ENCODE peak calls at places on chromosomes 1 and 21, in six cellular contexts. H, R, C, A, P and O are unnamed samples. For H3K4me1, the result is how much of the 10 kb centered on the place peaks cover.

GRCh38 chr1:96842215-96842614 is 120.6 kb downstream of the PTBP2 start:
- DNase-seq in H (no peak), R (no peak), C (no peak), A (no peak), P (no peak), O (no peak)

GRCh38 chr21:32021319-32022027 is 148.7 kb downstream of the HUNK start:
- DNase-seq in H (no peak), R (no peak), C (no peak), A (peak), P (peak), O (peak)

GRCh38 chr1:39131940-39132339 is 72.6 kb upstream of the MACF1 start:
- DNase-seq in H (no peak), R (no peak), C (no peak), A (no peak), P (no peak), O (no peak)

GRCh38 chr1:184755226-184756065 is 788 bp upstream of the EDEM3 start:
- DNase-seq in H (peak), R (no peak), C (no peak), A (no peak), P (no peak), O (peak)

GRCh38 chr1:64569376-64569775 is 99.4 kb downstream of the CACHD1 start:
- DNase-seq in H (no peak), R (no peak), C (no peak), A (no peak), P (no peak), O (no peak)

GRCh38 chr1:55965981-55966461 is 613.3 kb downstream of the PLPP3 start:
- DNase-seq in H (no peak), R (no peak), C (peak), A (no peak), P (no peak), O (peak)

GRCh38 chr1:30411206-30411605 is 312.2 kb downstream of the MATN1 start:
- DNase-seq in H (no peak), R (no peak), C (no peak), A (no peak), P (no peak), O (no peak)

GRCh38 chr1:210746024-210746423 is 387.9 kb downstream of the KCNH1 start:
- DNase-seq in H (no peak), R (no peak), C (no peak), A (no peak), P (no peak), O (no peak)

GRCh38 chr1:19643602-19644419 is at the start of gene NBL1:
- DNase-seq in H (peak), R (peak), C (peak), A (peak), P (peak), O (peak)

GRCh38 chr1:5444365-5444890 is 547.8 kb downstream of the NPHP4 start:
- DNase-seq in H (no peak), R (no peak), C (no peak), A (no peak), P (no peak), O (no peak)

GRCh38 chr1:242828828-242829227 is 304.3 kb upstream of the PLD5 start:
- DNase-seq in H (no peak), R (no peak), C (no peak), A (no peak), P (no peak), O (no peak)

GRCh38 chr21:20943476-20944085 is 54.6 kb upstream of the NCAM2 start:
- DNase-seq in H (no peak), R (no peak), C (no peak), A (no peak), P (no peak), O (no peak)

GRCh38 chr1:201662646-201663045 is 123.7 kb downstream of the NAV1 start:
- DNase-seq in H (no peak), R (no peak), C (no peak), A (no peak), P (no peak), O (no peak)

GRCh38 chr1:85396194-85396593 is 68.8 kb downstream of the DDAH1 start:
- DNase-seq in H (no peak), R (no peak), C (no peak), A (no peak), P (no peak), O (no peak)

GRCh38 chr1:169271094-169271493 is 96.5 kb downstream of the NME7 start:
- DNase-seq in H (no peak), R (no peak), C (no peak), A (no peak), P (no peak), O (peak)

GRCh38 chr1:192918259-192918658 is 109.4 kb downstream of the RGS2 start:
- DNase-seq in H (no peak), R (no peak), C (no peak), A (no peak), P (no peak), O (peak)

GRCh38 chr1:93346472-93346991 is 825 bp downstream of the DR1 start:
- DNase-seq in H (no peak), R (no peak), C (peak), A (no peak), P (no peak), O (peak)

GRCh38 chr1:94542088-94542671 is 621 bp upstream of the F3 start:
- DNase-seq in H (no peak), R (peak), C (peak), A (peak), P (peak), O (peak)

GRCh38 chr21:34180826-34181359 is 107.5 kb downstream of the MRPS6 start:
- DNase-seq in H (no peak), R (no peak), C (no peak), A (no peak), P (no peak), O (no peak)

GRCh38 chr21:15063821-15064575 is 802 bp downstream of the NRIP1 start:
- DNase-seq in H (peak), R (peak), C (peak), A (peak), P (peak), O (peak)

GRCh38 chr1:85224734-85225623 is 24.2 kb upstream of the SYDE2 start:
- DNase-seq in H (peak), R (no peak), C (peak), A (no peak), P (peak), O (peak)

GRCh38 chr1:230204852-230205251 is 137.8 kb downstream of the GALNT2 start:
- DNase-seq in H (peak), R (no peak), C (no peak), A (no peak), P (no peak), O (peak)

GRCh38 chr1:92774407-92774806 is 10.5 kb downstream of the EVI5 start:
- DNase-seq in H (no peak), R (no peak), C (no peak), A (no peak), P (no peak), O (no peak)

GRCh38 chr1:183986941-183987340 is 50.6 kb downstream of the COLGALT2 start:
- DNase-seq in H (no peak), R (no peak), C (no peak), A (no peak), P (no peak), O (no peak)

GRCh38 chr1:154573168-154573510 is 5.6 kb downstream of the CHRNB2 start:
- DNase-seq in H (no peak), R (no peak), C (no peak), A (no peak), P (no peak), O (no peak)

GRCh38 chr1:106972074-106972473 is 84.4 kb upstream of the PRMT6 start:
- DNase-seq in H (no peak), R (no peak), C (no peak), A (no peak), P (no peak), O (no peak)

GRCh38 chr1:198497326-198498220 is 42.9 kb downstream of the ATP6V1G3 start:
- DNase-seq in H (no peak), R (no peak), C (peak), A (no peak), P (no peak), O (peak)

GRCh38 chr1:204888294-204888693 is 17.6 kb downstream of the NFASC start:
- DNase-seq in H (no peak), R (no peak), C (no peak), A (no peak), P (no peak), O (no peak)

GRCh38 chr1:229207916-229208315 is 63.0 kb upstream of the RAB4A start:
- DNase-seq in H (no peak), R (no peak), C (no peak), A (no peak), P (no peak), O (no peak)

GRCh38 chr1:6040859-6041415 is 4.8 kb upstream of the KCNAB2 start:
- DNase-seq in H (no peak), R (no peak), C (no peak), A (no peak), P (no peak), O (no peak)

GRCh38 chr1:247111636-247112478 is 7.7 kb upstream of the ZNF669 start:
- DNase-seq in H (peak), R (peak), C (no peak), A (peak), P (peak), O (peak)

DNA sequence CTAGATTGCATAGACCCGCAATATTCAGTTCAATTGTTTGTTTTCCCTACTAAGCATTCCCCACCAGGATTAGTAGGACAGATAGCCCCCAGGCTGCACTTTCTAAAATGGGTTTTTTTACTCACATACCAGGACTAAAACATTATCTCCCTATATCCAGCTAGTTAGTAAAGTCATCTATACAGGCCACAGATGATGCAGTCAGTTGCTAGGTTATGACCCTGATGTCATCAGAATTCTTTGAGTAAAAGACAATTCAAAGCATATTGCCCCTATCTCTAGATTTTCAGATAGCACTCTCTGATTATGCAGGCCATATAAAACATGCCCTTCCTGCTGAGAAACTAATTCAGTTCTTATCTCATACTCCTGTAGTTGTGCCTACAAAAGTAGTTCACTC is 203.6 kb downstream of the LBR start:
- DNase-seq in H (no peak), R (no peak), C (no peak), A (no peak), P (no peak), O (no peak)
- H3K27ac ChIP-seq in H (no peak), R (no peak), C (no peak), A (no peak), P (no peak), O (no peak)

DNA sequence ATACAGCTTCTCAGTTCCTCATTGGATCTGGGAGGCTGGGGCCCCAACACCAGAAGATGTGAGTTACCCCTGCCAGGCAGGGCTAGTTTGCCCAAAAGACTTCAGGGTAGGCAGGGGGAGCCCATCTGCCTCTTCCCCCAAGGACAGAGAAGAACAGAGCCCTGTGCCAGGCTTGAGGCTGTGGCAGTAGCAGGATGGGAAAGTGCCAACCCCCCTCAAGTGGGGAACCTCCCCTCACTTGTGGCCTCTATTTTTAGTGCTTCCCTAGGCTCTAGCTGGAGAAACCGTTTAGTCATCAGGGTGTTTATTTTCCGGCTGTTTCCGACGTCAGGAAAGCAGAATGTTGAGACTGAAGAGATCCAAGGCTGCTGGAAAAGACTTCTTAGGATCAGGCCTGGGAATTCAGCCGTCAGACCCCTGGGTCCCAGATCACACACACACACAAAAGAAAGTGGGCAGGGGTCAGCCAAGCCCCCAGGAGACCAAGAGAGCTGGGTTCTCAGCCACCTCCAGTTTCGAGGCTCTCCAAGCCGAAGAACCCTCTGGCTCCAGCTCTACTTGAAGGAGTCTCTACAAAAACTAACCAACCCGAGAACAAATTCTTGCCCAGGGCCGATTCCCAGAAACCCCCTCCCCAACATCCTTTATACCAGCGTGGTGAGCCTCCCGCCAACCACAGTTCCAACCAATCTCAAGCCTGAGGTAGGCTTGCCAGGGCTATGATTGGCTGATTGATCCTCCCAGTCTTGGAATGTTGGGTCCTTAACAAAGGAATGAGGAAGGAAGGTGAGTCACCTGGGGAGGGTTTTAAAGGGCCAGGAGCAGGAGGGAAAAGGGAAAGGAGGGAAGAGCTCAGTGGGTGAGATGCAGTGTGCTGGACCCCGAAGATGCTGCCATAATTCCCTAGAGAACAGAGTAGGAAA is 2.4 kb upstream of the MEF2D start:
- DNase-seq in H (peak), R (peak), C (peak), A (peak), P (peak), O (peak)
- H3K4me1 ChIP-seq in H (half or more), R (under half), C (under half), A (under half), P (half or more), O (half or more)

GRCh38 chr1:14941865-14942264 is 211.7 kb upstream of the TMEM51 start:
- DNase-seq in H (no peak), R (no peak), C (no peak), A (no peak), P (no peak), O (no peak)

GRCh38 chr1:14945132-14946010 is 208.2 kb upstream of the TMEM51 start:
- DNase-seq in H (peak), R (peak), C (peak), A (peak), P (peak), O (peak)

GRCh38 chr1:14944471-14944981 is 209.0 kb upstream of the TMEM51 start:
- DNase-seq in H (no peak), R (no peak), C (no peak), A (no peak), P (no peak), O (no peak)

GRCh38 chr1:14946011-14946359 is 207.6 kb upstream of the TMEM51 start:
- DNase-seq in H (no peak), R (no peak), C (no peak), A (no peak), P (no peak), O (no peak)

DNA sequence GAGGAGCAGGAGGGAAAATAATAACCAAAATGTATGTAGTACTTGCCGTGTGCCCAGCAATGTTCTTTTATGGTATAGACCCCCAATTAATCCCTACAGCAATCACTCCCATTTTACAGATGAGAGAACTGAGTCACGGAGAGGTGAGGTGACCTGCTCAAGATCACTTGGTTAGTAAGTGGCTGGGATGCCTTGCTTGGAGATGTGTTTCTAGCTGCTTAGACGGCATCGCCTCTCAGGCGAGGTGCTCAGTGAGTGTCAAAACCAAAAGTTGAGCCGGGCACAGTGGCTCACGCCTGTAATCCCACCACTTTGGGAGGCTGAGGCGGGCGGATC is 210.1 kb upstream of the TMEM51 start:
- DNase-seq in H (no peak), R (no peak), C (no peak), A (no peak), P (no peak), O (no peak)
- TF ChIP-seq CTCF in H (no peak), R (no peak), C (no peak), A (no peak), P (no peak), O (no peak)

DNA sequence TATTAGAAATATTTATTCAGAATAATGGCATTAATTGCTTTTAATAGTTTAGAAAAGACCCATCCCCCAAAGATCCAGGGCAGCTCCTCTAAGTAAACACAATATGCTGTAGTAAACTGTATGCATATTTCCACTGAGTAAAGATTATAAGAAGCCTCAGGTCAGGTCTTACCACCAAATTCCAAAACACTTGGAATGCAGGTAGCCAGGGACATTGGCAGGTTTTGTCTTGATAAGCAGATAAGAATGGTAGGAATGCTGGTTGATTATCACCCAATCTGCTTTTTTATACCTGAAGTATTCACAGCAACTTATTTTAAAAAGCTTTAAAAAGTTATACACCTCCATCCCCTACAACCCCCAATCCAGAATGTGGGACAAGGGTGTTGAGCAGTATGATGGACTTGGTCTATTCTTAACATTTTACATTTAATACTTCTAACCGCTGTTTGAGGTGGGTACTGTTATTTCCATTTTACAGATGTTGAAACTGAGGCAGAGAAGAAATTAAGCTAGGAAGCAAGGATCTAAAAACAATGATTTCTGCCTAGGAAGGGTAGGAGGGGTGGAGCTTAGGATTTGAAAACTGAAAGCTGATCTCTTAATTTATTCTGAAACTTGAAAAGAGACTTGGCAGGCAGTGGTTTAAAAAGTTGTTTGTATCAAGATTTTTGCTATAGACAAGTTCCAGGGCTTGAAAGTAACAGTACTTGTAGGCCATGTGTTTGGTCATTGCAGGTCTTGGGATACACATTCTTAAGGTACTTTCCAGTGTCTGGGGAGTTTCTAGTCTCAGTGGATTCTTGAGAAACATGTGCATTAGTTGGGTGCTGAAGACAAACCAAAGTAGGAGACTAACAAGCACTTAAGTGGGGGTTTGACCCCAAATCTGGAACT is 15.6 kb upstream of the THEM4 start:
- DNase-seq in H (peak), R (no peak), C (no peak), A (no peak), P (no peak), O (no peak)
- H3K27ac ChIP-seq in H (peak), R (no peak), C (no peak), A (no peak), P (no peak), O (no peak)